ENCODE peak calls at places on chromosomes 13 and 19, in five cellular contexts. B, N, V, G and Z are unnamed samples.

GRCh38 chr13:40626566-40626965 is 39.9 kb downstream of the FOXO1 start:
- DNase-seq in V (no peak), B (no peak), N (no peak), G (no peak), Z (no peak)

GRCh38 chr13:33730147-33730546 is 87.8 kb upstream of the RFC3 start:
- DNase-seq in N (no peak), B (no peak), G (no peak), V (no peak), Z (no peak)

GRCh38 chr19:566403-566802 is 6.0 kb upstream of the BSG start:
- DNase-seq in G (no peak), B (peak; percentile 99), V (no peak), N (no peak), Z (peak; percentile 31)

GRCh38 chr13:66981912-66982311 is 248.2 kb downstream of the PCDH9 start:
- DNase-seq in V (no peak), N (no peak), B (no peak), G (no peak), Z (no peak)

GRCh38 chr13:94121686-94122085 is 357.8 kb downstream of the DCT start:
- DNase-seq in N (no peak), V (no peak), B (peak; percentile 58), G (no peak), Z (peak; percentile 86)

GRCh38 chr13:72456486-72456885 is 270.9 kb downstream of the MZT1 start:
- DNase-seq in G (no peak), B (no peak), V (no peak), N (no peak), Z (no peak)

GRCh38 chr13:77415253-77416127 is 88.6 kb upstream of the MYCBP2 start:
- DNase-seq in V (no peak), N (no peak), B (peak; percentile 3), G (no peak), Z (no peak)

GRCh38 chr19:56837004-56837403 is 3.5 kb downstream of the PEG3 start:
- DNase-seq in B (no peak), N (no peak), V (no peak), G (no peak), Z (no peak)

GRCh38 chr13:104597554-104598240 is 1531.5 kb upstream of the SLC10A2 start:
- DNase-seq in G (no peak), N (no peak), V (no peak), B (no peak), Z (no peak)

GRCh38 chr19:19406878-19407639 is 1.6 kb downstream of the GATAD2A start:
- DNase-seq in B (peak; percentile 78), N (no peak), V (no peak), G (no peak), Z (peak; percentile 45)

GRCh38 chr19:47637550-47637949 is 28.6 kb downstream of the BICRA start:
- DNase-seq in V (no peak), B (peak; percentile 87), G (no peak), N (no peak), Z (no peak)

GRCh38 chr13:101535192-101535746 is 82.8 kb downstream of the ITGBL1 start:
- DNase-seq in N (no peak), B (no peak), G (no peak), V (no peak), Z (peak; percentile 44)

GRCh38 chr13:51260154-51260553 is 38.0 kb downstream of the FAM124A start:
- DNase-seq in N (no peak), V (no peak), B (no peak), G (no peak), Z (no peak)

GRCh38 chr19:58229255-58229639 is 533 bp downstream of the ZNF544 start:
- DNase-seq in N (no peak), B (peak; percentile 26), V (peak; percentile 55), G (no peak), Z (peak; percentile 12)

GRCh38 chr19:18501832-18502231 is 20.0 kb downstream of the ELL start:
- DNase-seq in G (no peak), V (no peak), N (no peak), B (no peak), Z (no peak)

GRCh38 chr13:76440568-76440967 is 445.6 kb downstream of the KCTD12 start:
- DNase-seq in G (no peak), V (no peak), N (no peak), B (no peak), Z (no peak)

GRCh38 chr19:53980553-53981407 is 10.7 kb upstream of the CACNG6 start:
- DNase-seq in G (no peak), B (peak; percentile 14), N (no peak), V (peak; percentile 95), Z (peak; percentile 19)

GRCh38 chr13:48942131-48942530 is 33.6 kb upstream of the FNDC3A start:
- DNase-seq in V (no peak), N (no peak), G (no peak), B (peak; percentile 19), Z (peak; percentile 75)

GRCh38 chr13:24718192-24718965 is 38.2 kb downstream of the ATP12A start:
- DNase-seq in G (no peak), B (no peak), N (no peak), V (no peak), Z (no peak)

DNA sequence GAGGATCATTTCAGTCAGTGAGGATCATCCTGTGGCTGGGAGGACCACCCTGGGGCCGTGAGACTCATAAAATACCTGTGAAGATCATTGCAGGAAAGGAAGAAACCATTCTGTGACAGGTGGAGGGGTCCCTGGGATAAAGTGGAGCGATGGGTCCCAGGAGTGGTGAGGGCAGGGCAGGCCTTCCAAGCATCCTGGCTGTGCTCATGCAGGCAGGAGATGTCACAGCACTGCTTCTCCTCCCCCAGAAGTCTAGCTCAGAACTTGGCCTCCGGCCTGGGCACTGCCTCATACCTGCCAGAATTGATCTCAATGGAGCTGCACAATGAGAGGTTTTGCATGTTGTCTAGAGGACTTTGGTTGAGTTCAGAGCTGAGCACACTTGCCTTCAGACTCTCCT is 11.1 kb downstream of the KLK1 start:
- DNase-seq in V (no peak), B (no peak), G (no peak), N (no peak), Z (no peak)
- H2BK5ac ChIP-seq in V (no peak overlapping the region), B (no peak overlapping the region), G (no peak overlapping the region), N (no peak overlapping the region), Z (no peak overlapping the region)

GRCh38 chr19:55625004-55625326 is 599 bp upstream of the ZNF784 start:
- DNase-seq in N (no peak), G (no peak), V (no peak), B (no peak), Z (no peak)

GRCh38 chr19:55626350-55626749 is 2.0 kb upstream of the ZNF784 start:
- DNase-seq in N (no peak), G (no peak), V (no peak), B (no peak), Z (no peak)

GRCh38 chr19:55623130-55623868 is 1.1 kb downstream of the ZNF784 start:
- DNase-seq in V (no peak), N (no peak), B (no peak), G (no peak), Z (no peak)

GRCh38 chr19:55622242-55622969 is 2.0 kb downstream of the ZNF784 start:
- DNase-seq in N (no peak), V (no peak), G (no peak), B (no peak), Z (no peak)

GRCh38 chr19:55624109-55625003 is at the start of gene ZNF784:
- DNase-seq in V (peak; percentile 95), G (peak; percentile 87), B (peak; percentile 90), N (peak; percentile 96), Z (peak; percentile 90)
- H3K14ac ChIP-seq in V (peak within 1 kb of the TSS; percentile 98), G (no peak within 1 kb of the TSS), B (no peak within 1 kb of the TSS), N (no peak within 1 kb of the TSS), Z (peak within 1 kb of the TSS; percentile 66)

DNA sequence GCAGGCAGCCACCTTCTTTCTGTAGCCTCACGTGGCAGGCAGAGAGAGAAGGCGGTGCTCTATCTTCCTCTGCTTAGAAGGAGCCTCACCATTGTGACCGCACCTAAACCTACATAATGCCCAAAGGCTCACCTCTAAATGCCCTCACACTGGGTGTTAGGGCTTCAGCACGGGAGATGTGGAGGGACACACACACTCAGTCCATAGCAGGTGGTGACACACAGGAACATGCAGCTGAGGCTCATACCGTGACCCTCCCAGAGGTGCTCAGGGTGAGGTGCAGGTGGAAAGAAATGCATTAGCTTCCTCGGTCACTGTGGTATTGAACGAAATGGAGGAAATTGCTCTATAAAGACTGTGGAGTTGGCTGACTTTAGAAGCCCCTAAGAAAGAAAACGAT is 37.7 kb upstream of the TUBGCP3 start:
- DNase-seq in V (no peak), G (no peak), N (no peak), B (no peak), Z (no peak)
- H2BK5ac ChIP-seq in V (no peak overlapping the region), G (no peak overlapping the region), N (no peak overlapping the region), B (no peak overlapping the region), Z (no peak overlapping the region)

GRCh38 chr19:2095338-2095938 is 688 bp downstream of the MOB3A start:
- DNase-seq in B (peak; percentile 12), V (no peak), G (no peak), N (no peak), Z (no peak)
- H3K14ac ChIP-seq in B (no peak overlapping the region), V (no peak overlapping the region), G (no peak overlapping the region), N (no peak overlapping the region), Z (peak overlapping the region; percentile 56)

GRCh38 chr13:99566125-99567083 is 65.1 kb downstream of the TM9SF2 start:
- DNase-seq in N (no peak), V (no peak), G (no peak), B (no peak), Z (no peak)

GRCh38 chr13:99558570-99559180 is 57.4 kb downstream of the TM9SF2 start:
- DNase-seq in V (no peak), B (no peak), G (no peak), N (no peak), Z (peak; percentile 61)

GRCh38 chr13:99565478-99566124 is 64.3 kb downstream of the TM9SF2 start:
- DNase-seq in G (no peak), V (peak; percentile 59), N (no peak), B (no peak), Z (peak; percentile 29)

GRCh38 chr13:99559560-99559959 is 58.3 kb downstream of the TM9SF2 start:
- DNase-seq in B (no peak), N (no peak), V (no peak), G (no peak), Z (no peak)

DNA sequence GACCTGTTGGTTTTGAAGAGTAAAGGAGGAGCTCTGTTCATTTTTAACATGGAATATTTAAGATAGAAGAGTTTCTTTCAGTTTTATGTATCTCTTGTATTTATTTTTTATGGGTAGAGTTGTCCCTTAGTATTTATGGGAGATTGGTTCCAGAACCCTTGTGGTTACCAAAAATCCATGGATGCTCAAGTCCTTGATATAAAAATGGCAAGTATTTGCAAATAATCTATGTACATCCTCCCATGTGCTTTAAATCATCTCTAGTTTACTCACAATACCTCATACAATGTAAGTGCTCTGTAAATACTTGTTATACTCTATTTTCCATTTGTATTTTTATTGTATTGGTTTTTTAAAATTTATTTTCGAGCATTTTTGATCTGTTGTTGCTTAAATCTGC is 63.1 kb downstream of the TM9SF2 start:
- DNase-seq in B (no peak), V (no peak), G (no peak), N (no peak), Z (no peak)
- H2BK5ac ChIP-seq in B (no peak overlapping the region), V (no peak overlapping the region), G (no peak overlapping the region), N (no peak overlapping the region), Z (no peak overlapping the region)

GRCh38 chr13:100234006-100234405 is 145.1 kb downstream of the PCCA start:
- DNase-seq in V (no peak), G (no peak), B (no peak), N (peak; percentile 24), Z (no peak)
- H3K14ac ChIP-seq in V (no peak overlapping the region), G (no peak overlapping the region), B (no peak overlapping the region), N (no peak overlapping the region), Z (no peak overlapping the region)